ENCODE peak calls at places on chromosomes 6 and 20, in seven cellular contexts. One of them, this sample, is unnamed.

GRCh38 chr6:32700391-32701040 is 34.1 kb upstream of the HLA-DQB1 start:
- DNase-seq in iPS-NIHi11: peak; percentile 40
- DNase-seq in GM12891: no peak
- DNase-seq in CD4-positive, alpha-beta T cell: peak; percentile 6
- DNase-seq in left ventricle myocardium superior: no peak
- DNase-seq in SK-MEL-5: peak; percentile 75
- DNase-seq in cardiac muscle cell: peak; percentile 81
- DNase-seq in this sample: no peak

GRCh38 chr6:21634582-21634981 is 41.0 kb downstream of the SOX4 start:
- DNase-seq in iPS-NIHi11: no peak
- DNase-seq in GM12891: no peak
- DNase-seq in CD4-positive, alpha-beta T cell: no peak
- DNase-seq in left ventricle myocardium superior: no peak
- DNase-seq in SK-MEL-5: peak; percentile 63
- DNase-seq in cardiac muscle cell: peak; percentile 95
- DNase-seq in this sample: no peak

GRCh38 chr6:16320533-16321340 is 82.3 kb downstream of the GMPR start:
- DNase-seq in iPS-NIHi11: no peak
- DNase-seq in GM12891: no peak
- DNase-seq in CD4-positive, alpha-beta T cell: no peak
- DNase-seq in left ventricle myocardium superior: peak; percentile 40
- DNase-seq in SK-MEL-5: no peak
- DNase-seq in cardiac muscle cell: peak; percentile 58
- DNase-seq in this sample: no peak

GRCh38 chr6:136647363-136647763 is 97.1 kb upstream of the MAP7 start:
- DNase-seq in iPS-NIHi11: no peak
- DNase-seq in GM12891: no peak
- DNase-seq in CD4-positive, alpha-beta T cell: peak; percentile 24
- DNase-seq in left ventricle myocardium superior: no peak
- DNase-seq in SK-MEL-5: no peak
- DNase-seq in cardiac muscle cell: peak; percentile 94
- DNase-seq in this sample: no peak

GRCh38 chr20:17871861-17872260 is 96.7 kb downstream of the SNX5 start:
- DNase-seq in iPS-NIHi11: no peak
- DNase-seq in GM12891: no peak
- DNase-seq in CD4-positive, alpha-beta T cell: no peak
- DNase-seq in left ventricle myocardium superior: no peak
- DNase-seq in SK-MEL-5: no peak
- DNase-seq in cardiac muscle cell: no peak
- DNase-seq in this sample: no peak

GRCh38 chr6:150767585-150768164 is 97.8 kb upstream of the MTHFD1L start:
- DNase-seq in iPS-NIHi11: no peak
- DNase-seq in GM12891: no peak
- DNase-seq in CD4-positive, alpha-beta T cell: no peak
- DNase-seq in left ventricle myocardium superior: no peak
- DNase-seq in SK-MEL-5: no peak
- DNase-seq in cardiac muscle cell: peak; percentile 44
- DNase-seq in this sample: peak; percentile 50

GRCh38 chr6:36928547-36928918 is 26.0 kb upstream of the PI16 start:
- DNase-seq in iPS-NIHi11: no peak
- DNase-seq in GM12891: no peak
- DNase-seq in CD4-positive, alpha-beta T cell: no peak
- DNase-seq in left ventricle myocardium superior: peak; percentile 47
- DNase-seq in SK-MEL-5: no peak
- DNase-seq in cardiac muscle cell: no peak
- DNase-seq in this sample: no peak

GRCh38 chr6:169326067-169326799 is 72.6 kb upstream of the THBS2 start:
- DNase-seq in iPS-NIHi11: peak; percentile 64
- DNase-seq in GM12891: no peak
- DNase-seq in CD4-positive, alpha-beta T cell: no peak
- DNase-seq in left ventricle myocardium superior: no peak
- DNase-seq in SK-MEL-5: peak; percentile 57
- DNase-seq in cardiac muscle cell: peak; percentile 62
- DNase-seq in this sample: no peak

GRCh38 chr6:168631589-168631988 is 190.6 kb downstream of the SMOC2 start:
- DNase-seq in iPS-NIHi11: no peak
- DNase-seq in GM12891: no peak
- DNase-seq in CD4-positive, alpha-beta T cell: no peak
- DNase-seq in left ventricle myocardium superior: no peak
- DNase-seq in SK-MEL-5: no peak
- DNase-seq in cardiac muscle cell: no peak
- DNase-seq in this sample: no peak

GRCh38 chr6:129184808-129185366 is 301.9 kb downstream of the LAMA2 start:
- DNase-seq in iPS-NIHi11: no peak
- DNase-seq in GM12891: no peak
- DNase-seq in CD4-positive, alpha-beta T cell: no peak
- DNase-seq in left ventricle myocardium superior: no peak
- DNase-seq in SK-MEL-5: no peak
- DNase-seq in cardiac muscle cell: no peak
- DNase-seq in this sample: no peak

GRCh38 chr20:53488779-53489272 is 104.8 kb downstream of the ZNF217 start:
- DNase-seq in iPS-NIHi11: no peak
- DNase-seq in GM12891: no peak
- DNase-seq in CD4-positive, alpha-beta T cell: no peak
- DNase-seq in left ventricle myocardium superior: no peak
- DNase-seq in SK-MEL-5: no peak
- DNase-seq in cardiac muscle cell: no peak
- DNase-seq in this sample: no peak

GRCh38 chr6:49514571-49515484 is 15.1 kb downstream of the GLYATL3 start:
- DNase-seq in iPS-NIHi11: no peak
- DNase-seq in GM12891: no peak
- DNase-seq in CD4-positive, alpha-beta T cell: no peak
- DNase-seq in left ventricle myocardium superior: no peak
- DNase-seq in SK-MEL-5: no peak
- DNase-seq in cardiac muscle cell: no peak
- DNase-seq in this sample: no peak

GRCh38 chr6:133214267-133214666 is 26.9 kb upstream of the EYA4 start:
- DNase-seq in iPS-NIHi11: no peak
- DNase-seq in GM12891: no peak
- DNase-seq in CD4-positive, alpha-beta T cell: no peak
- DNase-seq in left ventricle myocardium superior: no peak
- DNase-seq in SK-MEL-5: no peak
- DNase-seq in cardiac muscle cell: no peak
- DNase-seq in this sample: no peak

GRCh38 chr6:4346659-4347333 is 211.4 kb upstream of the ECI2 start:
- DNase-seq in iPS-NIHi11: no peak
- DNase-seq in GM12891: no peak
- DNase-seq in CD4-positive, alpha-beta T cell: no peak
- DNase-seq in left ventricle myocardium superior: peak; percentile 59
- DNase-seq in SK-MEL-5: peak; percentile 50
- DNase-seq in cardiac muscle cell: no peak
- DNase-seq in this sample: no peak

GRCh38 chr6:107729098-107729497 is 95.0 kb downstream of the SCML4 start:
- DNase-seq in iPS-NIHi11: peak; percentile 66
- DNase-seq in GM12891: no peak
- DNase-seq in CD4-positive, alpha-beta T cell: no peak
- DNase-seq in left ventricle myocardium superior: no peak
- DNase-seq in SK-MEL-5: peak; percentile 20
- DNase-seq in cardiac muscle cell: no peak
- DNase-seq in this sample: no peak

GRCh38 chr20:34037121-34037520 is 43.4 kb downstream of the RALY start:
- DNase-seq in iPS-NIHi11: peak; percentile 29
- DNase-seq in GM12891: no peak
- DNase-seq in CD4-positive, alpha-beta T cell: peak; percentile 49
- DNase-seq in left ventricle myocardium superior: no peak
- DNase-seq in SK-MEL-5: no peak
- DNase-seq in cardiac muscle cell: no peak
- DNase-seq in this sample: no peak